ENCODE peak calls at places on chromosomes 2 and 18, in six cellular contexts. Q is effector memory CD8-positive, alpha-beta T cell; B is fibroblast of the aortic adventitia; D is ACHN; O is right cardiac atrium; M is tibial nerve. T is an unnamed sample.

GRCh38 chr2:58035352-58035751 is 11.3 kb upstream of the VRK2 start:
- DNase-seq in Q (no peak), M (no peak), B (no peak), D (no peak), O (no peak), T (no peak)

GRCh38 chr18:79630266-79631095 is 49.1 kb upstream of the CTDP1 start:
- DNase-seq in Q (no peak), M (no peak), D (no peak), B (no peak), O (no peak), T (no peak)

GRCh38 chr2:19505199-19506136 is 147.0 kb upstream of the OSR1 start:
- DNase-seq in Q (no peak), D (no peak), O (no peak), B (no peak), M (no peak), T (no peak)

GRCh38 chr2:135258193-135258592 is 206.1 kb downstream of the RAB3GAP1 start:
- DNase-seq in Q (no peak), B (no peak), M (no peak), O (no peak), D (no peak), T (no peak)

GRCh38 chr2:31013311-31013710 is 124.9 kb downstream of the GALNT14 start:
- DNase-seq in Q (no peak), O (no peak), D (no peak), B (no peak), M (no peak), T (no peak)

GRCh38 chr2:42569116-42569711 is 782 bp downstream of the MTA3 start:
- DNase-seq in M (no peak), Q (no peak), D (peak), B (peak), O (peak), T (no peak)

GRCh38 chr2:152402780-152403388 is 67.9 kb downstream of the FMNL2 start:
- DNase-seq in O (no peak), Q (no peak), M (no peak), B (no peak), D (no peak), T (no peak)

GRCh38 chr2:211423018-211423417 is 866.6 kb downstream of the CPS1 start:
- DNase-seq in O (no peak), Q (no peak), D (no peak), B (no peak), M (no peak), T (no peak)

GRCh38 chr2:159096896-159097295 is 128.5 kb downstream of the TANC1 start:
- DNase-seq in D (no peak), M (no peak), O (no peak), Q (no peak), B (no peak), T (no peak)

GRCh38 chr2:111930875-111931274 is 32.5 kb downstream of the MERTK start:
- DNase-seq in D (peak), M (no peak), B (peak), O (no peak), Q (no peak), T (peak)

GRCh38 chr2:157746234-157746950 is 117.7 kb upstream of the ACVR1C start:
- DNase-seq in M (no peak), D (peak), O (no peak), B (peak), Q (no peak), T (peak)

GRCh38 chr2:111659361-111660281 is 224.4 kb downstream of the ANAPC1 start:
- DNase-seq in Q (no peak), B (peak), D (peak), O (peak), M (peak), T (peak)

GRCh38 chr2:41222593-41222992 is 770.7 kb upstream of the SLC8A1 start:
- DNase-seq in B (no peak), M (no peak), D (no peak), O (no peak), Q (no peak), T (no peak)

GRCh38 chr2:16382451-16382850 is 283.2 kb downstream of the CYRIA start:
- DNase-seq in B (no peak), Q (no peak), O (no peak), D (no peak), M (no peak), T (no peak)

GRCh38 chr2:96135621-96136020 is 2.7 kb downstream of the ASTL start:
- DNase-seq in Q (no peak), O (peak), M (no peak), B (no peak), D (no peak), T (no peak)

GRCh38 chr18:10437837-10438236 is 16.6 kb upstream of the APCDD1 start:
- DNase-seq in B (no peak), M (no peak), Q (no peak), D (no peak), O (no peak), T (no peak)

GRCh38 chr2:113700186-113700841 is 56.1 kb downstream of the SLC35F5 start:
- DNase-seq in D (no peak), Q (peak), O (peak), M (no peak), B (no peak), T (no peak)

GRCh38 chr2:25558262-25558661 is 115.1 kb downstream of the DTNB start:
- DNase-seq in B (peak), M (no peak), O (no peak), D (no peak), Q (no peak), T (peak)

GRCh38 chr2:9057939-9058761 is 54.7 kb upstream of the MBOAT2 start:
- DNase-seq in D (peak), O (no peak), Q (no peak), M (no peak), B (peak), T (peak)

GRCh38 chr2:25822190-25823117 is 55.8 kb downstream of the ASXL2 start:
- DNase-seq in D (peak), B (no peak), Q (peak), O (peak), M (no peak), T (no peak)

GRCh38 chr2:68837164-68837860 is 33.9 kb downstream of the BMP10 start:
- DNase-seq in O (peak), B (peak), Q (peak), D (no peak), M (peak), T (no peak)

GRCh38 chr2:109721626-109722025 is 72.5 kb upstream of the RGPD5 start:
- DNase-seq in O (no peak), D (no peak), B (no peak), M (no peak), Q (no peak), T (no peak)

GRCh38 chr18:45667056-45667455 is 51.8 kb downstream of the SLC14A2 start:
- DNase-seq in O (no peak), M (no peak), D (no peak), B (no peak), Q (no peak), T (no peak)

T was measured in non-pigmented ciliary epithelial cell.